ENCODE peak calls at places on chromosome 5, in ten cellular contexts. B is lung; T is Peyer's patch; L is uterus; N is heart right ventricle; G is pancreas; Y is stomach; Q is mesenchymal stem cell; A is lower lobe of right lung; R is CD4-positive, alpha-beta memory T cell. K is an unnamed sample.

GRCh38 chr5:87276655-87277054 is 9.0 kb downstream of the RASA1 start:
- DNase-seq in G (no peak), T (no peak), N (no peak), B (no peak), Y (no peak), Q (no peak), R (no peak), L (no peak), A (no peak), K (no peak)

GRCh38 chr5:136007271-136007670 is 21.5 kb upstream of the TGFBI start:
- DNase-seq in B (no peak), N (no peak), A (no peak), Q (peak; percentile 79), Y (no peak), G (no peak), T (no peak), R (no peak), L (no peak), K (no peak)

GRCh38 chr5:83035373-83036170 is 41.6 kb downstream of the TMEM167A start:
- DNase-seq in R (no peak), Y (no peak), L (no peak), N (peak; percentile 82), B (no peak), T (no peak), A (no peak), G (peak; percentile 3), Q (peak; percentile 18), K (peak; percentile 59)

GRCh38 chr5:109567374-109568044 is 122.2 kb upstream of the MAN2A1 start:
- DNase-seq in R (no peak), A (no peak), B (no peak), G (no peak), T (no peak), L (no peak), Q (peak; percentile 91), Y (no peak), N (peak; percentile 9), K (no peak)

GRCh38 chr5:58887721-58888409 is 305.0 kb downstream of the RAB3C start:
- DNase-seq in T (no peak), A (no peak), G (no peak), R (no peak), L (peak; percentile 48), B (peak; percentile 53), Q (peak; percentile 21), N (peak; percentile 56), Y (no peak), K (peak; percentile 84)

GRCh38 chr5:164345173-164345572 is 839.8 kb downstream of the MAT2B start:
- DNase-seq in L (no peak), Y (no peak), T (no peak), A (no peak), G (no peak), N (peak; percentile 59), B (no peak), R (no peak), Q (peak; percentile 15), K (peak; percentile 66)

GRCh38 chr5:141477815-141478214 is 2.0 kb downstream of the PCDHGC3 start:
- DNase-seq in Y (no peak), L (no peak), R (no peak), A (no peak), B (no peak), Q (no peak), N (no peak), G (no peak), T (no peak), K (no peak)

GRCh38 chr5:73273379-73274050 is 100.5 kb downstream of the TMEM174 start:
- DNase-seq in L (no peak), T (no peak), Q (no peak), A (no peak), B (peak; percentile 48), N (no peak), Y (no peak), R (no peak), G (no peak), K (no peak)

GRCh38 chr5:133924221-133924920 is 44.1 kb downstream of the C5orf15 start:
- DNase-seq in Y (no peak), Q (no peak), L (no peak), N (no peak), A (no peak), T (no peak), G (no peak), R (no peak), B (no peak), K (no peak)

GRCh38 chr5:100157066-100157465 is 378.1 kb upstream of the FAM174A start:
- DNase-seq in Y (no peak), B (no peak), R (no peak), T (no peak), Q (no peak), N (no peak), L (no peak), G (no peak), A (no peak), K (no peak)

GRCh38 chr5:35003018-35003957 is 44.5 kb downstream of the AGXT2 start:
- DNase-seq in Q (peak; percentile 67), N (peak; percentile 24), G (peak; percentile 13), Y (peak; percentile 59), B (peak; percentile 53), A (peak; percentile 49), L (peak; percentile 41), T (peak; percentile 58), R (peak; percentile 46), K (peak; percentile 64)
- H3K4me1 ChIP-seq in Q (peaks cover 2% of the 10 kb centered on the region), N (no peaks in the 10 kb centered on the region), G (no peaks in the 10 kb centered on the region), Y (peaks cover 5% of the 10 kb centered on the region), B (no peaks in the 10 kb centered on the region), A (no peaks in the 10 kb centered on the region), L (no peaks in the 10 kb centered on the region), T (no peaks in the 10 kb centered on the region), R (no peaks in the 10 kb centered on the region), K (no peaks in the 10 kb centered on the region)

GRCh38 chr5:138762110-138762509 is 8.9 kb downstream of the CTNNA1 start:
- DNase-seq in Y (no peak), G (no peak), B (no peak), N (no peak), R (no peak), T (no peak), A (no peak), L (no peak), Q (no peak), K (no peak)
- H3K4me1 ChIP-seq in Y (peaks cover 95% of the 10 kb centered on the region), G (peaks cover 19% of the 10 kb centered on the region), B (peaks cover 26% of the 10 kb centered on the region), N (peaks cover 44% of the 10 kb centered on the region), R (peaks cover 19% of the 10 kb centered on the region), T (peaks cover 5% of the 10 kb centered on the region), A (peaks cover 55% of the 10 kb centered on the region), L (no peaks in the 10 kb centered on the region), Q (peaks cover 15% of the 10 kb centered on the region), K (peaks cover 18% of the 10 kb centered on the region)

GRCh38 chr5:132802044-132802684 is 10.9 kb upstream of the SOWAHA start:
- DNase-seq in Q (no peak), G (no peak), L (no peak), B (no peak), R (no peak), A (no peak), N (no peak), Y (no peak), T (no peak), K (no peak)

GRCh38 chr5:132799392-132799791 is 13.7 kb upstream of the SOWAHA start:
- DNase-seq in L (no peak), N (no peak), Q (no peak), Y (no peak), R (no peak), A (no peak), B (no peak), G (no peak), T (no peak), K (no peak)

GRCh38 chr5:132800545-132800944 is 12.6 kb upstream of the SOWAHA start:
- DNase-seq in L (no peak), Y (no peak), Q (no peak), R (no peak), G (no peak), T (no peak), A (no peak), B (no peak), N (no peak), K (no peak)

DNA sequence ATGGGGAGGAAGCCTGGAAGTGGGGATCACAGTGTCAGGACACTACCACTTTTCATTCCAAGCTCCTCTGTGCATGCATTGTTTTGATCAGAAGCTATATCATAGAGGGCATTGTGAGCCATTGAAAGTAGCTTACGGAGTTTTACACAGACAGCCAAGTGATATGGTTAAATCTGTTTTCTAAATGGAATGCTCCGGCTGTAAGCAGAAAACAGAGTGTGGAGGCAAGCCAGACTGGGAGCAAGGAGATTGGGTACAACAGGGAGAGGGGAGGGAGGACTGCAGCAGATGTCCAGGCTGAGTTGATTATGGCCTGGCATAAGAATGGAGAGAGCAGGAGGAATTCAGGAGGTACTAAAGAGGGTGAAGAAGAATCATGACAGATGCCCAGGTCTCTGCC is 15.5 kb upstream of the SOWAHA start:
- DNase-seq in N (no peak), B (no peak), G (no peak), R (no peak), T (no peak), L (no peak), Q (no peak), Y (no peak), A (no peak), K (no peak)
- H3K4me1 ChIP-seq in N (no peaks in the 10 kb centered on the region), B (no peaks in the 10 kb centered on the region), G (no peaks in the 10 kb centered on the region), R (no peaks in the 10 kb centered on the region), T (no peaks in the 10 kb centered on the region), L (no peaks in the 10 kb centered on the region), Q (no peaks in the 10 kb centered on the region), Y (no peaks in the 10 kb centered on the region), A (no peaks in the 10 kb centered on the region), K (no peaks in the 10 kb centered on the region)

DNA sequence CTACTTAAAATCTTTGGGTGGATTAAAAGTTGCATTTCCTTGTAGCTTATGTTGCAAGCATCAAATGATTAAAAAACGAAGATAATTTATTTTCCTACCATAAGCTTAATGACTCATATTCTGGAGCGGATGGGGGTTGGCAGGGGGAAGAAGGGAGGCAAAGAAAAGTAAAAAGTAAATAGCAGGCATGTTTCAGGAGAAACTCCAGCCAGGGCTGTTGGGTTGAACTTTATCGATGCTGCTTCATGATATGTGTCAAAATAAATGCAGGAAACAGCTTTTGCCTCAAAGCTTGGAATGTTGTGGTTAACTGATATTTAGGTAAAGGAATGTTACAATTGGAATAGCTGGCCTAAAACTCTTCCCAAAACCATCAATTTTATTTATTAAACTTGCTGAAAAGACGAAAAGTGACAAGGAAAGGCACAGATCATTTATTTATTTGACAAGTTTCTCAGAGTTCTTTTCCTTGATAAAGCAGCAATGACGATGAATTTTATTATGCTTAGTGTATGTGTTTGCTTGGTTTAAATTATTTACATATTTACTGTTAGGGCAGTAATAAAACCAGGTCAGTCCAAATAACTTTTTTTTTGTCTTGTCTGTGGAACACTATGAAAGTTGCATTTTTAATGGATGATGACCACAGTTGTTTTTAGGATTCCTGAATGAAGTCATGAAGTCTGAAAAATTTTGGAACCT is 177.9 kb downstream of the PCSK1 start:
- DNase-seq in Q (peak; percentile 68), R (no peak), T (no peak), B (no peak), G (no peak), Y (peak; percentile 31), N (no peak), A (no peak), L (no peak), K (no peak)
- H3K4me1 ChIP-seq in Q (no peaks in the 10 kb centered on the region), R (no peaks in the 10 kb centered on the region), T (no peaks in the 10 kb centered on the region), B (peaks cover 6% of the 10 kb centered on the region), G (peaks cover 39% of the 10 kb centered on the region), Y (peaks cover 24% of the 10 kb centered on the region), N (peaks cover 4% of the 10 kb centered on the region), A (peaks cover 9% of the 10 kb centered on the region), L (no peaks in the 10 kb centered on the region), K (peaks cover 3% of the 10 kb centered on the region)

K was measured in right cardiac atrium.